ENCODE peak calls at places on chromosomes 13 and 19, in nine cellular contexts. F is tibial nerve, B is uterus, O is thyroid gland, S is spleen, W is body of pancreas, N is ovary, L is breast epithelium, V is HCT116. E is an unnamed sample. For H3K4me1, the result is how much of the 10 kb centered on the place peaks cover.

GRCh38 chr19:13013649-13014048 is 18.4 kb downstream of the NFIX start:
- DNase-seq in W (no peak), B (peak), S (no peak), O (no peak), L (no peak), F (no peak), N (no peak), V (no peak), E (no peak)

GRCh38 chr19:40717325-40717879 is 490 bp downstream of the ITPKC start:
- DNase-seq in W (peak), V (no peak), S (no peak), F (no peak), N (no peak), B (no peak), L (peak), O (no peak), E (peak)

GRCh38 chr13:101941095-101941777 is 460.6 kb downstream of the FGF14 start:
- DNase-seq in S (no peak), B (no peak), O (peak), V (no peak), N (no peak), L (no peak), F (no peak), W (no peak), E (no peak)

GRCh38 chr19:13060964-13061927 is 41.4 kb downstream of the LYL1 start:
- DNase-seq in F (peak), V (peak), N (peak), L (peak), S (peak), B (peak), O (peak), W (peak), E (peak)

GRCh38 chr19:32318884-32319520 is 26.4 kb upstream of the ZNF507 start:
- DNase-seq in N (no peak), B (no peak), O (peak), W (no peak), V (peak), F (no peak), L (no peak), S (no peak), E (no peak)

GRCh38 chr19:18834644-18834984 is 2.9 kb downstream of the UPF1 start:
- DNase-seq in F (no peak), V (no peak), L (no peak), S (no peak), B (no peak), W (no peak), O (no peak), N (no peak), E (no peak)

GRCh38 chr13:30585748-30586262 is 31.9 kb upstream of the USPL1 start:
- DNase-seq in L (no peak), B (no peak), S (no peak), V (no peak), N (no peak), W (no peak), O (peak), F (no peak), E (no peak)

GRCh38 chr19:30841934-30842333 is 469.8 kb downstream of the ZNF536 start:
- DNase-seq in L (no peak), B (no peak), V (no peak), W (no peak), F (no peak), O (no peak), N (no peak), S (no peak), E (no peak)

GRCh38 chr13:70967564-70967963 is 859.3 kb upstream of the KLHL1 start:
- DNase-seq in O (no peak), N (no peak), V (no peak), W (no peak), B (no peak), F (no peak), L (no peak), S (peak), E (no peak)

GRCh38 chr13:40798380-40798779 is 9.0 kb downstream of the SLC25A15 start:
- DNase-seq in B (no peak), V (no peak), S (no peak), N (no peak), L (peak), F (no peak), O (no peak), W (peak), E (peak)

GRCh38 chr13:70191034-70191433 is 82.8 kb upstream of the KLHL1 start:
- DNase-seq in L (no peak), W (no peak), O (no peak), S (no peak), V (no peak), F (no peak), B (no peak), N (no peak), E (no peak)

GRCh38 chr13:114008964-114009589 is 35.2 kb upstream of the C13orf46 start:
- DNase-seq in V (no peak), L (no peak), B (no peak), W (no peak), S (peak), F (no peak), O (no peak), N (no peak), E (peak)

GRCh38 chr13:51552027-51552426 is 32.2 kb upstream of the WDFY2 start:
- DNase-seq in O (no peak), V (no peak), N (no peak), B (no peak), L (no peak), F (no peak), W (peak), S (no peak), E (no peak)

GRCh38 chr13:62837895-62838294 is 1422.2 kb upstream of the PCDH20 start:
- DNase-seq in O (no peak), V (no peak), B (no peak), N (no peak), S (no peak), F (no peak), W (no peak), L (no peak), E (no peak)

GRCh38 chr19:42255766-42256750 is 1.1 kb upstream of the ERF start:
- DNase-seq in S (peak), F (no peak), B (peak), L (no peak), N (peak), V (no peak), W (peak), O (peak), E (peak)

GRCh38 chr19:45087531-45087930 is 5.4 kb upstream of the PPP1R37 start:
- DNase-seq in S (peak), W (no peak), B (no peak), N (no peak), O (no peak), F (no peak), L (no peak), V (no peak), E (no peak)

GRCh38 chr13:50074843-50075242 is 59.6 kb downstream of the KCNRG start:
- DNase-seq in S (no peak), W (no peak), F (no peak), V (no peak), O (no peak), B (no peak), N (no peak), L (no peak), E (no peak)

GRCh38 chr13:30697177-30697953 is 38.0 kb upstream of the ALOX5AP start:
- DNase-seq in B (no peak), L (no peak), F (no peak), W (no peak), S (no peak), O (no peak), V (no peak), N (no peak), E (no peak)

GRCh38 chr13:94595006-94595942 is 678 bp downstream of the TGDS start:
- DNase-seq in W (peak), L (no peak), O (peak), V (no peak), B (no peak), F (no peak), S (peak), N (peak), E (peak)

GRCh38 chr13:90713436-90714133 is 633.9 kb upstream of the MIR17HG start:
- DNase-seq in O (no peak), B (no peak), F (no peak), W (no peak), L (no peak), N (no peak), V (no peak), S (no peak), E (no peak)

GRCh38 chr13:65342938-65343337 is 1887.2 kb downstream of the PCDH9 start:
- DNase-seq in O (no peak), L (no peak), V (no peak), W (no peak), N (no peak), S (no peak), B (no peak), F (no peak), E (no peak)

GRCh38 chr19:49830766-49831165 is 12.7 kb downstream of the MED25 start:
- DNase-seq in O (no peak), V (no peak), N (no peak), F (no peak), L (no peak), W (no peak), B (no peak), S (no peak), E (no peak)

GRCh38 chr19:35344511-35345031 is 3.1 kb upstream of the FFAR1 start:
- DNase-seq in V (no peak), S (peak), B (no peak), O (no peak), N (peak), F (no peak), L (peak), W (no peak), E (peak)

GRCh38 chr13:37047032-37047431 is 12.5 kb downstream of the SUPT20H start:
- DNase-seq in V (no peak), L (no peak), S (no peak), F (no peak), O (no peak), B (no peak), N (no peak), W (no peak), E (no peak)

GRCh38 chr19:48835734-48836088 is 580 bp downstream of the HSD17B14 start:
- DNase-seq in L (peak), O (peak), V (peak), S (peak), F (peak), N (peak), B (peak), W (peak), E (peak)

GRCh38 chr13:19618925-19619324 is 14.5 kb upstream of the MPHOSPH8 start:
- DNase-seq in F (no peak), B (no peak), O (no peak), V (peak), L (no peak), S (no peak), W (peak), N (no peak), E (peak)

DNA sequence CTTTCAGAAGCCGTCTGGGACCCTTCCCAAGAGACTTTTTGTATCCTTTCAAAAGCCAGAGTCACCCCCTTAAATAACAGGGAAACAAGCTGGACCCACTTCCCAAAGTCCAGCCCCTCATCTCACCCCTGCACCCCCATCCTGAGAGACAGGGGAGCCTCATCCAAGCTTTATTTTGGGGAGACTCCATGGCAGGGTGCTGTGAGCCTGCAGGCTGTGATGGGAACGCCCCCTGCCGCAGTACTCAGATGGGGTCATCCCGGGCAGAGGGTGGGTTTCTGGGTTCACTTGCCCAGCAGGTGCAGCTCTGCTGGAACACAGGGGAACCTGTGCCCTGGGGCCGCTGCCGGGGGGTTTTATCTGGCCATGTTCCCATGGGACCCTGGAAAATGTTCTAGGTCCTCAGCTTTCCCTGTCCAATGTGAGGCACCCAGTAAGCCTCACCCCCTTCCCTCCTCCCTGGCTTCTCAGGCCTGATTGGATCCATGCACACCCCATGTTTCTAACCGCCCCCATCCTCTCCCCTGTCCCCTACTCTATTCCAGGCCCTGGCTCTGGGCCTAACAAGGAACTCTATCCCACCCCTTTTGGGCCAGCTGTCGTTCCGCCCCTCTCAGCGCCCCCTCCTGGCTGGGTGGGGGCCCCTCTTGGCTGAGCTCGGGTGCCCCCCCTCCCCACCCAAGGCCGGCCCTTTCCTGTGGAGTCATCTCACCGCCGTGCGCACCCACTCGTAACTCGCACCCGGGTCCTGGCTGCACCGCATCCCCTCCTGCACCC is 1.0 kb downstream of the HIF3A start:
- DNase-seq in N (peak), F (peak), V (no peak), B (peak), L (peak), O (peak), W (peak), S (no peak), E (peak)
- TF ChIP-seq POLR2A in N (peak), F (peak), V (no peak), B (peak), L (no peak), O (no peak), W (no peak), S (no peak), E (no peak)

DNA sequence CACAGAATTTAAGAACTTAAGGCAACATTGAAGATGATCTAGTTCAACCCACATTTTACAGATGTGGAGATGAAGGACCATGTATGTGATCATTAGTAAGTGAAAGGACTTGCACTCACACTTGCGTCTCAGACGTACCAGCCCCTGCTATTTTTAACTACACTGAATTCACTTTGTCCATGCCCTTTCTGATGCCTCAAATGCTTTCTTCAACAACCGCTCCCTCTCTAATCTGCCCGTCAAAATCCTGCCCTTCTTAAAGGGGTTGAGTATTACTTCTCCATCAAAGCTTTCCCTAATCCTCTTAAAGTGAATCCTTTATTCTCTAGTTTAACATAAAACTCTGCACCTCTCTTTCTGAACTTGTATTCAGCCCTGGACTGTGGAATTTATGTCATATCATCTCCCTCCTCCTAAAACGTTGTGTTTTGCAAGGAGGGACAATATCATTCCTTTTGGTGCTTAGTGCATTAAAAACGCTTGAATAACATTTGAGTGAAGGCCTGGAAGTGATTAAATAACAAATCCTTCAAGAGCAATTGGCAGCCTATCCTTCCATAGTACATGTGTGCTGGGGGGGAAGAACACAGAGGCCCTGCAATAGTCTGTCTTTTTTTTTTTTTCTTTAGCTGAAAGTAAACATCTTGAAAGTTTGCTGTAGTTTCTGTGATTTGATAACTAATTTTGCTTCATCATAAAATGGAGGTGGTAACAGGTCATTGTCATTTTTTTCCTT is 493.3 kb downstream of the LMO7 start:
- DNase-seq in V (no peak), B (no peak), W (no peak), F (no peak), L (no peak), S (no peak), O (peak), N (no peak), E (no peak)
- H3K4me1 ChIP-seq in V (under half), B (under half), W (under half), F (under half), L (under half), S (under half), O (under half), N (under half), E (under half)

DNA sequence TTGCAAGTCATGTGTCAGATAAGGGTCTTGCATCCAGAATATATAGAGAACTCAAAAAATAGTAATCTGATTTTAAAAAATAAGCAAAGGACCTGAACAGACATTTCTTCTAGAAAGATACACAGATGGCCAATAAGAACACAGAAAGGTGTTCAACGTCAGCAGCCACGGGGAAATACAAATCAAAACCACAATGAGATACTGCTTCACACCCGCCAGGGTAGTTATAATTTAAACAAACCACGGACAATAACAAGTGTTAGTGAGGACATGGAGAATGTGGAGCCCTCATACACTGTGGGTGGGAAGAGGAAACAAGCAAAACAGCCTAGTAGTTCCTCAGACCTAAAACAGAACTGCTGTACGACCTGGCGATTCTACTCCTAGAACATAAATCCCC is 26.6 kb upstream of the NAPA start:
- DNase-seq in B (no peak), L (no peak), N (no peak), F (no peak), O (no peak), S (no peak), V (no peak), W (no peak), E (no peak)
- TF ChIP-seq POLR2A in B (no peak), L (no peak), N (no peak), F (no peak), O (no peak), S (no peak), V (no peak), W (no peak), E (no peak)

GRCh38 chr13:46374710-46375109 is 12.3 kb downstream of the RUBCNL start:
- DNase-seq in V (no peak), N (no peak), B (no peak), W (no peak), L (no peak), O (no peak), S (no peak), F (no peak), E (no peak)
- H3K4me1 ChIP-seq in V (under half), N (under half), B (under half), W (under half), L (under half), O (under half), S (half or more), F (under half), E (under half)

GRCh38 chr19:4338441-4339350 is at the start of gene STAP2:
- DNase-seq in N (peak), B (no peak), S (no peak), F (no peak), L (peak), O (peak), W (peak), V (no peak), E (peak)

GRCh38 chr19:4343056-4343844 is at the start of gene MPND:
- DNase-seq in V (peak), S (peak), O (peak), L (peak), F (peak), B (peak), W (peak), N (peak), E (peak)

GRCh38 chr19:4334929-4335833 is 3.4 kb downstream of the STAP2 start:
- DNase-seq in N (no peak), V (no peak), O (no peak), S (no peak), F (no peak), W (no peak), L (no peak), B (no peak), E (no peak)

GRCh38 chr19:4342421-4343055 is 824 bp upstream of the MPND start:
- DNase-seq in L (peak), N (peak), F (peak), O (peak), V (peak), W (peak), B (peak), S (peak), E (peak)

DNA sequence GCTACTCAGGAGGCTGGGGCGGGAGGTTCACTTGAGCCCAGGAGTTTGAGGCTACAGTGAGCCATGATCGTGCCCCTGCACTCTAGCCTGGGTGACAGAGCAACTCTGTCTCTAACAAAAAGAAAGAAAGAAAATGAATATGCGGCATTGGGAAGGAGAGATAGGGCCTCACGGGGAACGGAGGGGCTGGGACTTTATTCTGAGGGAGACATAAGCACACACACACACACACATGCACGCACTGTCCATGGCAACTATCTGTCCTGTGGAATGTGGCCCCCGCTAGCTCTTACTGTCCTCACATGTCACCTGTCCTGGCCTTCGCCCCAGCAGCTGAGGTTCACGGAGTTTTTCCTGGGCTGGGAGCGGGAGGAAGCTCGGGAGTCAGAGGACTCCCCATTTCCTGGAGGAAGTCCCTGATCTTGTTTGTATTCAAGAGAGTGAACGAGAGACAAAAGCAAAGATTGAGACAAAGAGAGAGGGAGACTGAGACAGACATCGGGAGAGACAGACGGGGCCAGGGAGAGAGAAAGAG is 654 bp downstream of the STAP2 start:
- DNase-seq in O (peak), B (no peak), S (no peak), V (no peak), W (peak), N (no peak), F (no peak), L (no peak), E (peak)
- TF ChIP-seq POLR2A in O (no peak), B (no peak), S (no peak), V (no peak), W (no peak), N (no peak), F (no peak), L (no peak), E (no peak)

GRCh38 chr19:29832801-29833200 is 21.0 kb downstream of the CCNE1 start:
- DNase-seq in N (no peak), B (no peak), V (no peak), F (no peak), L (no peak), O (no peak), S (no peak), W (no peak), E (peak)
- H3K4me1 ChIP-seq in N (under half), B (under half), V (under half), F (under half), L (under half), O (under half), S (under half), W (under half), E (under half)

E was measured in right lobe of liver.